ENCODE peak calls at places on chromosomes 16 and 17, in four cellular contexts. One of them, this sample, is unnamed.

GRCh38 chr17:60832206-60832605 is 154.6 kb downstream of the BCAS3 start:
- DNase-seq in H9: no peak
- DNase-seq in IMR-90: no peak
- DNase-seq in H1: no peak
- DNase-seq in this sample: no peak

GRCh38 chr17:1422907-1423306 is 22.9 kb upstream of the YWHAE start:
- DNase-seq in H9: no peak
- DNase-seq in IMR-90: peak; percentile 98
- DNase-seq in H1: no peak
- DNase-seq in this sample: peak; percentile 30

GRCh38 chr16:86980644-86981043 is 336.5 kb downstream of the C16orf95 start:
- DNase-seq in H9: no peak
- DNase-seq in IMR-90: no peak
- DNase-seq in H1: no peak
- DNase-seq in this sample: no peak

GRCh38 chr16:73888840-73889577 is 407.6 kb upstream of the PSMD7 start:
- DNase-seq in H9: no peak
- DNase-seq in IMR-90: no peak
- DNase-seq in H1: no peak
- DNase-seq in this sample: no peak

GRCh38 chr17:48488548-48489106 is 42.2 kb downstream of the HOXB1 start:
- DNase-seq in H9: no peak
- DNase-seq in IMR-90: no peak
- DNase-seq in H1: no peak
- DNase-seq in this sample: peak; percentile 50

GRCh38 chr16:31487720-31488629 is 5.1 kb downstream of the SLC5A2 start:
- DNase-seq in H9: peak; percentile 85
- DNase-seq in IMR-90: peak; percentile 28
- DNase-seq in H1: peak; percentile 87
- DNase-seq in this sample: peak; percentile 53

GRCh38 chr17:15119928-15120327 is 145.2 kb downstream of the PMP22 start:
- DNase-seq in H9: no peak
- DNase-seq in IMR-90: no peak
- DNase-seq in H1: no peak
- DNase-seq in this sample: peak; percentile 10

GRCh38 chr17:45997166-45997565 is 1.9 kb upstream of the STH start:
- DNase-seq in H9: no peak
- DNase-seq in IMR-90: no peak
- DNase-seq in H1: no peak
- DNase-seq in this sample: no peak

GRCh38 chr16:59558679-59559078 is 824.6 kb upstream of the GOT2 start:
- DNase-seq in H9: no peak
- DNase-seq in IMR-90: no peak
- DNase-seq in H1: no peak
- DNase-seq in this sample: no peak

GRCh38 chr16:23784811-23785447 is 30.1 kb downstream of the CHP2 start:
- DNase-seq in H9: no peak
- DNase-seq in IMR-90: peak; percentile 9
- DNase-seq in H1: no peak
- DNase-seq in this sample: peak; percentile 46

GRCh38 chr17:69574257-69575197 is 160.0 kb downstream of the MAP2K6 start:
- DNase-seq in H9: no peak
- DNase-seq in IMR-90: peak; percentile 77
- DNase-seq in H1: no peak
- DNase-seq in this sample: peak; percentile 23

GRCh38 chr16:24688359-24688758 is 41.1 kb upstream of the TNRC6A start:
- DNase-seq in H9: no peak
- DNase-seq in IMR-90: no peak
- DNase-seq in H1: no peak
- DNase-seq in this sample: no peak

GRCh38 chr16:12170103-12171025 is 193.8 kb downstream of the SNX29 start:
- DNase-seq in H9: no peak
- DNase-seq in IMR-90: peak; percentile 72
- DNase-seq in H1: no peak
- DNase-seq in this sample: no peak

GRCh38 chr16:86396918-86397317 is 113.4 kb upstream of the FOXF1 start:
- DNase-seq in H9: no peak
- DNase-seq in IMR-90: peak; percentile 95
- DNase-seq in H1: no peak
- DNase-seq in this sample: peak; percentile 78

GRCh38 chr16:67206838-67207115 is 7.8 kb downstream of the ELMO3 start:
- DNase-seq in H9: no peak
- DNase-seq in IMR-90: no peak
- DNase-seq in H1: no peak
- DNase-seq in this sample: peak; percentile 37

GRCh38 chr16:87850009-87851006 is 19.0 kb downstream of the SLC7A5 start:
- DNase-seq in H9: peak; percentile 86
- DNase-seq in IMR-90: peak; percentile 31
- DNase-seq in H1: peak; percentile 94
- DNase-seq in this sample: peak; percentile 73

GRCh38 chr17:18025596-18026407 is 13.2 kb downstream of the ATPAF2 start:
- DNase-seq in H9: no peak
- DNase-seq in IMR-90: peak; percentile 59
- DNase-seq in H1: no peak
- DNase-seq in this sample: no peak

GRCh38 chr17:80862978-80863377 is 128.7 kb upstream of the CHMP6 start:
- DNase-seq in H9: no peak
- DNase-seq in IMR-90: no peak
- DNase-seq in H1: no peak
- DNase-seq in this sample: no peak

GRCh38 chr16:2186064-2186463 is 10.3 kb downstream of the CASKIN1 start:
- DNase-seq in H9: no peak
- DNase-seq in IMR-90: no peak
- DNase-seq in H1: no peak
- DNase-seq in this sample: no peak

GRCh38 chr17:47934856-47935255 is 6.5 kb upstream of the PNPO start:
- DNase-seq in H9: no peak
- DNase-seq in IMR-90: peak; percentile 45
- DNase-seq in H1: no peak
- DNase-seq in this sample: no peak

GRCh38 chr17:82929676-82930042 is 89.8 kb upstream of the ZNF750 start:
- DNase-seq in H9: no peak
- DNase-seq in IMR-90: no peak
- DNase-seq in H1: no peak
- DNase-seq in this sample: no peak

GRCh38 chr16:75380870-75381269 is 52.4 kb downstream of the CFDP1 start:
- DNase-seq in H9: no peak
- DNase-seq in IMR-90: peak; percentile 79
- DNase-seq in H1: no peak
- DNase-seq in this sample: no peak

GRCh38 chr17:4967539-4968165 is at the start of gene SPAG7:
- DNase-seq in H9: peak; percentile 98
- DNase-seq in IMR-90: peak; percentile 98
- DNase-seq in H1: peak; percentile 98
- DNase-seq in this sample: peak; percentile 97

GRCh38 chr16:24075929-24076716 is 180.0 kb upstream of the CACNG3 start:
- DNase-seq in H9: peak; percentile 41
- DNase-seq in IMR-90: no peak
- DNase-seq in H1: no peak
- DNase-seq in this sample: peak; percentile 93

GRCh38 chr17:71985111-71986039 is 135.4 kb upstream of the SOX9 start:
- DNase-seq in H9: no peak
- DNase-seq in IMR-90: no peak
- DNase-seq in H1: no peak
- DNase-seq in this sample: no peak

GRCh38 chr17:59371426-59372099 is 40.1 kb downstream of the YPEL2 start:
- DNase-seq in H9: no peak
- DNase-seq in IMR-90: no peak
- DNase-seq in H1: no peak
- DNase-seq in this sample: no peak

GRCh38 chr16:2954228-2954627 is 9.8 kb upstream of the KREMEN2 start:
- DNase-seq in H9: peak; percentile 29
- DNase-seq in IMR-90: no peak
- DNase-seq in H1: no peak
- DNase-seq in this sample: peak; percentile 42

GRCh38 chr17:68248886-68249872 is 1.3 kb downstream of the AMZ2 start:
- DNase-seq in H9: no peak
- DNase-seq in IMR-90: no peak
- DNase-seq in H1: no peak
- DNase-seq in this sample: no peak

GRCh38 chr17:66661411-66661843 is 173.5 kb upstream of the CACNG5 start:
- DNase-seq in H9: no peak
- DNase-seq in IMR-90: peak; percentile 56
- DNase-seq in H1: no peak
- DNase-seq in this sample: no peak

GRCh38 chr16:85286970-85287814 is 174.9 kb upstream of the CIBAR2 start:
- DNase-seq in H9: no peak
- DNase-seq in IMR-90: peak; percentile 65
- DNase-seq in H1: no peak
- DNase-seq in this sample: no peak

GRCh38 chr17:72421128-72422092 is 300.6 kb downstream of the SOX9 start:
- DNase-seq in H9: no peak
- DNase-seq in IMR-90: peak; percentile 98
- DNase-seq in H1: no peak
- DNase-seq in this sample: peak; percentile 68

GRCh38 chr17:19370493-19370960 is 7.8 kb upstream of the MAPK7 start:
- DNase-seq in H9: no peak
- DNase-seq in IMR-90: no peak
- DNase-seq in H1: no peak
- DNase-seq in this sample: no peak

GRCh38 chr16:35255816-35256215 is 1796.4 kb downstream of the TP53TG3F start:
- DNase-seq in H9: no peak
- DNase-seq in IMR-90: no peak
- DNase-seq in H1: no peak
- DNase-seq in this sample: no peak

GRCh38 chr17:73591278-73592078 is 52.8 kb downstream of the SDK2 start:
- DNase-seq in H9: no peak
- DNase-seq in IMR-90: no peak
- DNase-seq in H1: no peak
- DNase-seq in this sample: no peak

GRCh38 chr17:73592079-73592415 is 52.2 kb downstream of the SDK2 start:
- DNase-seq in H9: no peak
- DNase-seq in IMR-90: no peak
- DNase-seq in H1: no peak
- DNase-seq in this sample: no peak

GRCh38 chr17:73594025-73594424 is 50.2 kb downstream of the SDK2 start:
- DNase-seq in H9: no peak
- DNase-seq in IMR-90: no peak
- DNase-seq in H1: no peak
- DNase-seq in this sample: no peak

GRCh38 chr17:73593249-73593965 is 50.8 kb downstream of the SDK2 start:
- DNase-seq in H9: no peak
- DNase-seq in IMR-90: no peak
- DNase-seq in H1: no peak
- DNase-seq in this sample: no peak

GRCh38 chr17:73592531-73592961 is 51.7 kb downstream of the SDK2 start:
- DNase-seq in H9: no peak
- DNase-seq in IMR-90: no peak
- DNase-seq in H1: no peak
- DNase-seq in this sample: no peak
- H3K56ac ChIP-seq in H9: no peak overlapping the region
- H3K56ac ChIP-seq in IMR-90: no peak overlapping the region
- H3K56ac ChIP-seq in H1: no peak overlapping the region
- H3K56ac ChIP-seq in this sample: no peak overlapping the region

DNA sequence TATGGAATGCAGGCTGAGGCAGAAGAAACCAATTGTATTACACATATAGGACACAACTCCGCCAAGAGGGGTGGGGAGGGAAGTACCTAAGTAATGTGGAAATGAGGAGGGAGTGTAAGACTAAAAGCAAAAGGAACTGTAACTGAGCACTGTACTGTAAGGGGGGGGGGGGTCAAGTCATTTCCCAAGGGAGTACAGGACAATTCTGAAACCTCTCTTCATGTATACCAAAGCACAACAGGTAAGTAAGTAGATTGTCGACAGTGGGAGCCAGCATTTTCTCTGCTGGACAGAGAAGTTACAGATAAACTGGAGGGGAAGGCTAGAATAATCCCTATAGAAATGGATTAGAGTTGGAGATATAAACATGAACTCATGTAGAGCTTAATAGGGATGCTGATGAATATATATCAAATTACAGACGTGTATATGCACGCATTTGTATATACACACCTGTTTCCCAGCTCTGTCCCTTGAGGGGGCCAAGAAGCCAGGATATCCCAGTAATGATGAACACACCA is 6.4 kb downstream of the USP22 start:
- DNase-seq in H9: no peak
- DNase-seq in IMR-90: peak; percentile 44
- DNase-seq in H1: no peak
- DNase-seq in this sample: no peak
- H3K56ac ChIP-seq in H9: no peak overlapping the region
- H3K56ac ChIP-seq in IMR-90: no peak overlapping the region
- H3K56ac ChIP-seq in H1: no peak overlapping the region
- H3K56ac ChIP-seq in this sample: no peak overlapping the region

GRCh38 chr17:10512856-10513255 is 5.5 kb downstream of the MYH1 start:
- DNase-seq in H9: no peak
- DNase-seq in IMR-90: no peak
- DNase-seq in H1: no peak
- DNase-seq in this sample: no peak
- H3K56ac ChIP-seq in H9: no peak overlapping the region
- H3K56ac ChIP-seq in IMR-90: no peak overlapping the region
- H3K56ac ChIP-seq in H1: no peak overlapping the region
- H3K56ac ChIP-seq in this sample: no peak overlapping the region

GRCh38 chr17:74257311-74257710 is 16.7 kb upstream of the DNAI2 start:
- DNase-seq in H9: no peak
- DNase-seq in IMR-90: no peak
- DNase-seq in H1: no peak
- DNase-seq in this sample: no peak
- H3K56ac ChIP-seq in H9: no peak overlapping the region
- H3K56ac ChIP-seq in IMR-90: no peak overlapping the region
- H3K56ac ChIP-seq in H1: no peak overlapping the region
- H3K56ac ChIP-seq in this sample: no peak overlapping the region

GRCh38 chr17:61943117-61943516 is 15.3 kb upstream of the INTS2 start:
- DNase-seq in H9: no peak
- DNase-seq in IMR-90: no peak
- DNase-seq in H1: no peak
- DNase-seq in this sample: no peak

GRCh38 chr17:61942085-61942484 is 14.3 kb upstream of the INTS2 start:
- DNase-seq in H9: no peak
- DNase-seq in IMR-90: no peak
- DNase-seq in H1: no peak
- DNase-seq in this sample: no peak

GRCh38 chr17:61946359-61946758 is 18.6 kb upstream of the INTS2 start:
- DNase-seq in H9: no peak
- DNase-seq in IMR-90: no peak
- DNase-seq in H1: no peak
- DNase-seq in this sample: no peak

DNA sequence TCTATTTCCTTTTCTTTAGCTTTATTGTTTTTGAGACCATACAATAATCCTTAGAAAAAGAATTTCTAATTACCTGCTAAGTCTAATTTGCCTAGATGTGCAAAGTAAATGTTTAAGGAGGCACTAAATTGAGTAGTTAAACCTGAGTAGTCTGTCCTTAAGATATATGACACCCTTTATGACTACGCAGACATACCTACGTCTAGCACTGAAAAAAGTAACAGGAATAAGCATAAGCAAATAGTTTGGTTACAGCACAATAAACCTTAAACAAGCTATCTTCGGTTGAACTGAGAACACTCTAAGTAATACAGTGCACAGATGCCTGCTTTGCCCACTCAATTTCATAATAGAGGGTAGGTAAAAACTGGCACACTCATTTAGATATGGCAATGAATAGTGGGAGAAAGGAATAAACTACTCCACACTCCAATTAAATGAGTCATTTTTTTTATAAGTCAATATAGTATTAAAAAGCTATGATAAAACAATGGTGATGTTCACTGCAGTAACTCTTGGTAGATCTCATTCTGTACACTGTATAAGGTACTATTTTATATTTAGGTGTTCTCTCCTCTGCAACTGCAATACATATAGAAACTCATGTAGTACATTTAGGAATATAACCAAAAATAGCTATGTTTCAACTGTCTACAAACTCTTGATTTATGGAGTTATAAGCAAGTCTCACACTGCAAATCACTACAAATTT is 19.7 kb upstream of the INTS2 start:
- DNase-seq in H9: no peak
- DNase-seq in IMR-90: no peak
- DNase-seq in H1: no peak
- DNase-seq in this sample: no peak
- H3K56ac ChIP-seq in H9: no peak overlapping the region
- H3K56ac ChIP-seq in IMR-90: no peak overlapping the region
- H3K56ac ChIP-seq in H1: no peak overlapping the region
- H3K56ac ChIP-seq in this sample: no peak overlapping the region